ENCODE peak calls at places on chromosomes 2 and 18, in seven cellular contexts. P is RCC 7860, U is T47D, A is RPMI7951, D is cardiac fibroblast, J is naive B cell, T is dorsolateral prefrontal cortex. B is an unnamed sample.

GRCh38 chr18:13437801-13438506 is 219.4 kb downstream of the LDLRAD4 start:
- DNase-seq in P (no peak), U (no peak), A (no peak), D (no peak), J (peak; percentile 51), T (no peak), B (no peak)

GRCh38 chr18:69599377-69599776 is 198.7 kb downstream of the DOK6 start:
- DNase-seq in P (no peak), U (no peak), A (no peak), D (no peak), J (no peak), T (no peak), B (no peak)

GRCh38 chr2:165691615-165692014 is 102.4 kb downstream of the GALNT3 start:
- DNase-seq in P (no peak), U (no peak), A (peak; percentile 21), D (peak; percentile 67), J (no peak), T (peak; percentile 10), B (no peak)

GRCh38 chr18:23838801-23839366 is 149.6 kb downstream of the LAMA3 start:
- DNase-seq in P (no peak), U (no peak), A (peak; percentile 59), D (peak; percentile 16), J (no peak), T (no peak), B (no peak)

GRCh38 chr2:170975127-170975942 is 46.3 kb downstream of the GORASP2 start:
- DNase-seq in P (no peak), U (no peak), A (no peak), D (no peak), J (no peak), T (no peak), B (no peak)

GRCh38 chr2:169828141-169828811 is 1.0 kb downstream of the UBR3 start:
- DNase-seq in P (peak; percentile 16), U (peak; percentile 75), A (peak; percentile 67), D (peak; percentile 50), J (peak; percentile 34), T (peak; percentile 30), B (peak; percentile 58)

GRCh38 chr2:223055140-223055539 is 3.1 kb downstream of the KCNE4 start:
- DNase-seq in P (no peak), U (no peak), A (peak; percentile 89), D (peak; percentile 92), J (no peak), T (no peak), B (no peak)

GRCh38 chr18:5628512-5629255 is 84.9 kb upstream of the EPB41L3 start:
- DNase-seq in P (no peak), U (no peak), A (peak; percentile 9), D (peak; percentile 45), J (no peak), T (peak; percentile 62), B (no peak)

GRCh38 chr2:7725132-7725849 is 808.1 kb downstream of the RNF144A start:
- DNase-seq in P (no peak), U (no peak), A (peak; percentile 39), D (peak; percentile 20), J (no peak), T (no peak), B (no peak)

GRCh38 chr2:159562248-159562647 is 54.1 kb downstream of the BAZ2B start:
- DNase-seq in P (no peak), U (no peak), A (no peak), D (peak; percentile 63), J (no peak), T (no peak), B (no peak)

GRCh38 chr2:55097462-55098410 is 47.5 kb upstream of the RTN4 start:
- DNase-seq in P (no peak), U (no peak), A (no peak), D (peak; percentile 60), J (no peak), T (no peak), B (no peak)

GRCh38 chr2:98518106-98518505 is 73.4 kb downstream of the INPP4A start:
- DNase-seq in P (no peak), U (peak; percentile 35), A (no peak), D (peak; percentile 37), J (peak; percentile 5), T (no peak), B (no peak)

GRCh38 chr18:52723456-52724065 is 383.6 kb downstream of the DCC start:
- DNase-seq in P (no peak), U (no peak), A (no peak), D (no peak), J (no peak), T (no peak), B (no peak)

GRCh38 chr18:7779226-7779625 is 212.1 kb downstream of the PTPRM start:
- DNase-seq in P (peak; percentile 33), U (no peak), A (no peak), D (no peak), J (no peak), T (no peak), B (no peak)

GRCh38 chr2:133956434-133956935 is 297.4 kb upstream of the MGAT5 start:
- DNase-seq in P (no peak), U (no peak), A (no peak), D (no peak), J (no peak), T (no peak), B (no peak)

GRCh38 chr2:169961911-169962310 is 134.7 kb downstream of the UBR3 start:
- DNase-seq in P (no peak), U (no peak), A (peak; percentile 71), D (peak; percentile 79), J (no peak), T (no peak), B (no peak)

GRCh38 chr18:6482198-6482977 is 67.7 kb upstream of the L3MBTL4 start:
- DNase-seq in P (no peak), U (peak; percentile 2), A (no peak), D (peak; percentile 89), J (peak; percentile 17), T (no peak), B (no peak)

GRCh38 chr18:63613420-63613819 is 26.3 kb downstream of the SERPINB13 start:
- DNase-seq in P (no peak), U (no peak), A (no peak), D (no peak), J (no peak), T (no peak), B (no peak)

GRCh38 chr2:201127128-201127521 is 11.2 kb downstream of the CFLAR start:
- DNase-seq in P (no peak), U (no peak), A (no peak), D (no peak), J (no peak), T (no peak), B (no peak)

GRCh38 chr2:135667045-135667444 is 74.6 kb upstream of the UBXN4 start:
- DNase-seq in P (no peak), U (no peak), A (no peak), D (peak; percentile 31), J (no peak), T (no peak), B (no peak)

GRCh38 chr18:55224086-55224625 is 264.9 kb upstream of the CCDC68 start:
- DNase-seq in P (no peak), U (no peak), A (no peak), D (peak; percentile 13), J (no peak), T (no peak), B (no peak)

GRCh38 chr2:162116372-162116771 is 35.7 kb downstream of the GCG start:
- DNase-seq in P (no peak), U (no peak), A (peak; percentile 51), D (no peak), J (no peak), T (no peak), B (no peak)

GRCh38 chr2:121120411-121120810 is 164.6 kb downstream of the TFCP2L1 start:
- DNase-seq in P (no peak), U (no peak), A (no peak), D (no peak), J (no peak), T (no peak), B (no peak)

GRCh38 chr2:17976871-17977746 is 98.6 kb downstream of the KCNS3 start:
- DNase-seq in P (peak; percentile 99), U (no peak), A (peak; percentile 97), D (peak; percentile 81), J (no peak), T (no peak), B (no peak)

GRCh38 chr2:188244383-188244782 is 47.3 kb upstream of the GULP1 start:
- DNase-seq in P (no peak), U (no peak), A (peak; percentile 59), D (no peak), J (no peak), T (no peak), B (no peak)